ENCODE peak calls at places on chromosome 1, in five cellular contexts. L, Y, O, T and M are unnamed samples.

GRCh38 chr1:168893359-168893791 is 164.4 kb upstream of the DPT start:
- DNase-seq in L (peak; percentile 31), Y (peak; percentile 73), O (peak; percentile 23), T (no peak), M (no peak)

GRCh38 chr1:43885311-43885801 is 48.2 kb upstream of the ARTN start:
- DNase-seq in L (no peak), Y (no peak), O (peak; percentile 34), T (peak; percentile 85), M (no peak)

GRCh38 chr1:14421977-14422609 is 176.4 kb upstream of the KAZN start:
- DNase-seq in L (no peak), Y (no peak), O (no peak), T (no peak), M (no peak)

GRCh38 chr1:6317101-6317760 is 56.3 kb upstream of the GPR153 start:
- DNase-seq in L (peak; percentile 42), Y (peak; percentile 11), O (no peak), T (no peak), M (peak; percentile 57)

GRCh38 chr1:39478536-39478935 is 12.9 kb upstream of the BMP8A start:
- DNase-seq in L (no peak), Y (no peak), O (no peak), T (no peak), M (no peak)

GRCh38 chr1:90707363-90707710 is 9.8 kb downstream of the BARHL2 start:
- DNase-seq in L (no peak), Y (peak; percentile 59), O (peak; percentile 91), T (peak; percentile 87), M (no peak)

GRCh38 chr1:233907139-233907538 is 2.7 kb downstream of the SLC35F3 start:
- DNase-seq in L (no peak), Y (peak; percentile 47), O (no peak), T (no peak), M (no peak)

GRCh38 chr1:41856361-41857285 is 62.1 kb downstream of the HIVEP3 start:
- DNase-seq in L (peak; percentile 23), Y (no peak), O (no peak), T (no peak), M (no peak)

GRCh38 chr1:15272009-15272781 is 25.2 kb downstream of the FHAD1 start:
- DNase-seq in L (peak; percentile 77), Y (peak; percentile 70), O (peak; percentile 89), T (peak; percentile 84), M (peak; percentile 72)

GRCh38 chr1:61157420-61157987 is 75.1 kb downstream of the NFIA start:
- DNase-seq in L (peak; percentile 64), Y (peak; percentile 56), O (peak; percentile 48), T (no peak), M (no peak)

GRCh38 chr1:178959543-178960460 is 65.9 kb upstream of the FAM20B start:
- DNase-seq in L (no peak), Y (peak; percentile 9), O (no peak), T (no peak), M (no peak)

GRCh38 chr1:24705260-24706073 is 39.8 kb upstream of the CLIC4 start:
- DNase-seq in L (peak; percentile 94), Y (peak; percentile 97), O (peak; percentile 94), T (peak; percentile 94), M (peak; percentile 97)

GRCh38 chr1:227771326-227771725 is 36.1 kb downstream of the SNAP47 start:
- DNase-seq in L (no peak), Y (no peak), O (no peak), T (no peak), M (no peak)

GRCh38 chr1:72432645-72433267 is 150.4 kb upstream of the NEGR1 start:
- DNase-seq in L (no peak), Y (no peak), O (no peak), T (no peak), M (no peak)

GRCh38 chr1:165536016-165536415 is 7.8 kb upstream of the LRRC52 start:
- DNase-seq in L (no peak), Y (no peak), O (no peak), T (no peak), M (no peak)

GRCh38 chr1:33349081-33349759 is 28.3 kb upstream of the A3GALT2 start:
- DNase-seq in L (peak; percentile 47), Y (no peak), O (peak; percentile 75), T (peak; percentile 41), M (peak; percentile 40)

GRCh38 chr1:246214708-246215504 is 292.2 kb downstream of the SMYD3 start:
- DNase-seq in L (peak; percentile 92), Y (peak; percentile 87), O (peak; percentile 62), T (no peak), M (peak; percentile 88)

GRCh38 chr1:31761883-31762282 is 2.3 kb downstream of the ADGRB2 start:
- DNase-seq in L (peak; percentile 60), Y (no peak), O (no peak), T (no peak), M (no peak)

GRCh38 chr1:196651637-196652215 is at the start of gene CFH:
- DNase-seq in L (peak; percentile 95), Y (peak; percentile 36), O (peak; percentile 16), T (no peak), M (peak; percentile 81)

GRCh38 chr1:170714163-170714562 is 50.2 kb downstream of the PRRX1 start:
- DNase-seq in L (no peak), Y (no peak), O (no peak), T (no peak), M (no peak)

GRCh38 chr1:156692409-156692957 is 12.9 kb downstream of the CRABP2 start:
- DNase-seq in L (no peak), Y (peak; percentile 48), O (no peak), T (no peak), M (no peak)

GRCh38 chr1:12276225-12276624 is 46.4 kb downstream of the VPS13D start:
- DNase-seq in L (peak; percentile 67), Y (peak; percentile 19), O (peak; percentile 42), T (peak; percentile 69), M (peak; percentile 24)

GRCh38 chr1:219988387-219988786 is 57.9 kb downstream of the EPRS1 start:
- DNase-seq in L (no peak), Y (no peak), O (no peak), T (no peak), M (no peak)

GRCh38 chr1:1304331-1305299 is 3.1 kb downstream of the ACAP3 start:
- DNase-seq in L (peak; percentile 79), Y (peak; percentile 68), O (peak; percentile 89), T (peak; percentile 85), M (no peak)

GRCh38 chr1:116910379-116911165 is 856 bp downstream of the PTGFRN start:
- DNase-seq in L (no peak), Y (peak; percentile 52), O (peak; percentile 64), T (peak; percentile 55), M (peak; percentile 41)

GRCh38 chr1:202835548-202836072 is 24.9 kb downstream of the PCAT6 start:
- DNase-seq in L (no peak), Y (no peak), O (no peak), T (no peak), M (no peak)

GRCh38 chr1:29682171-29682917 is 446.0 kb downstream of the PTPRU start:
- DNase-seq in L (no peak), Y (no peak), O (no peak), T (peak; percentile 28), M (no peak)

GRCh38 chr1:240219104-240219503 is 127.4 kb downstream of the FMN2 start:
- DNase-seq in L (no peak), Y (no peak), O (no peak), T (no peak), M (no peak)

GRCh38 chr1:179105393-179105792 is 23.5 kb downstream of the TOR3A start:
- DNase-seq in L (no peak), Y (peak; percentile 42), O (peak; percentile 59), T (peak; percentile 81), M (no peak)

GRCh38 chr1:231691618-231692259 is 65.1 kb downstream of the DISC1 start:
- DNase-seq in L (no peak), Y (peak; percentile 21), O (peak; percentile 48), T (peak; percentile 76), M (no peak)

GRCh38 chr1:169129109-169129789 is 22.8 kb downstream of the ATP1B1 start:
- DNase-seq in L (no peak), Y (no peak), O (no peak), T (no peak), M (peak; percentile 47)

GRCh38 chr1:72177711-72178110 is 104.6 kb downstream of the NEGR1 start:
- DNase-seq in L (peak; percentile 19), Y (peak; percentile 42), O (no peak), T (no peak), M (no peak)

GRCh38 chr1:184739070-184739469 is 15.6 kb downstream of the EDEM3 start:
- DNase-seq in L (no peak), Y (no peak), O (no peak), T (no peak), M (no peak)
- H3K79me2 ChIP-seq in L (peaks cover 4% of the 10 kb centered on the region), Y (peaks cover 3% of the 10 kb centered on the region), O (peaks cover 2% of the 10 kb centered on the region), T (no peaks in the 10 kb centered on the region), M (no peaks in the 10 kb centered on the region)

GRCh38 chr1:237867380-237867888 is 23.3 kb downstream of the ZP4 start:
- DNase-seq in L (no peak), Y (no peak), O (no peak), T (no peak), M (no peak)
- H3K4me2 ChIP-seq in L (no peak overlapping the region), Y (no peak overlapping the region), O (no peak overlapping the region), T (no peak overlapping the region), M (no peak overlapping the region)

GRCh38 chr1:161172776-161173376 is 4.4 kb downstream of the B4GALT3 start:
- DNase-seq in L (peak; percentile 93), Y (no peak), O (no peak), T (no peak), M (no peak)

GRCh38 chr1:161173711-161174110 is 3.6 kb downstream of the B4GALT3 start:
- DNase-seq in L (no peak), Y (no peak), O (no peak), T (no peak), M (no peak)

GRCh38 chr1:161175771-161176453 is 1.4 kb downstream of the B4GALT3 start:
- DNase-seq in L (no peak), Y (no peak), O (no peak), T (no peak), M (no peak)

GRCh38 chr1:161176468-161177111 is 717 bp downstream of the B4GALT3 start:
- DNase-seq in L (no peak), Y (no peak), O (no peak), T (no peak), M (no peak)

DNA sequence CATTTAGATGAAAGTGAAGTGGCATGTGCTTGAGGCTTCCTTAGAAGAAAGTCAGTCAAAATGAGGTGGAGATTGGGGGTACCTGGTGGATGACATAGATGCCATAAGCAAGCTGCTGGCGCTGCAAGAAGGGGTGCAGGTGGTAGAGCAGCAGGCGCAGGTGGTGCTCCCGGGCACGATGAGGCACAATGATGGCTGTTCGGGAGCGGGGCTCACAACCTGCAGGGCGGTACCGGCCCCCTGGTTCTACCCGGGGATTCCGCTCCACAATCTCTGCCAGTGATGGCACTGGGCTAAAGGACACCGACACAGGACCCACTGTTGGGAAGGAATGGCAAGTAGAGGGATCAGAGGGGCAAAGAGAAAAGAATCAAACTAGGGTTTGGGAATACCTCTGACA is 2.4 kb downstream of the B4GALT3 start:
- DNase-seq in L (no peak), Y (no peak), O (no peak), T (no peak), M (no peak)
- H3K79me2 ChIP-seq in L (peaks cover 6% of the 10 kb centered on the region), Y (peaks cover 18% of the 10 kb centered on the region), O (peaks cover 17% of the 10 kb centered on the region), T (no peaks in the 10 kb centered on the region), M (peaks cover 8% of the 10 kb centered on the region)

GRCh38 chr1:9843576-9843945 is 19.8 kb upstream of the CLSTN1 start:
- DNase-seq in L (no peak), Y (peak; percentile 68), O (peak; percentile 4), T (no peak), M (no peak)
- H3K4me2 ChIP-seq in L (no peak overlapping the region), Y (peak overlapping the region; percentile 44), O (no peak overlapping the region), T (no peak overlapping the region), M (no peak overlapping the region)